ENCODE peak calls at places on chromosomes 11 and 22, in four cellular contexts. J is GM23338, A is tibial artery, O is transverse colon. H is an unnamed sample.

GRCh38 chr11:121652982-121653381 is 200.2 kb upstream of the SORL1-AS1 start:
- DNase-seq in J (peak; percentile 76), A (no peak), O (no peak), H (no peak)

GRCh38 chr11:87972133-87972532 is 203.1 kb downstream of the RAB38 start:
- DNase-seq in J (no peak), A (no peak), O (no peak), H (no peak)

GRCh38 chr11:80930038-80930437 is 1489.2 kb upstream of the TENM4 start:
- DNase-seq in J (no peak), A (no peak), O (no peak), H (no peak)

GRCh38 chr22:25085930-25086901 is 113.4 kb upstream of the CRYBB3 start:
- DNase-seq in J (no peak), A (peak; percentile 69), O (no peak), H (peak; percentile 42)

GRCh38 chr11:31254411-31254810 is 115.1 kb downstream of the DCDC1 start:
- DNase-seq in J (no peak), A (no peak), O (no peak), H (no peak)

GRCh38 chr22:36331912-36332622 is 55.7 kb downstream of the MYH9 start:
- DNase-seq in J (no peak), A (peak; percentile 79), O (peak; percentile 76), H (peak; percentile 78)

GRCh38 chr11:12430912-12431311 is 53.5 kb downstream of the PARVA start:
- DNase-seq in J (no peak), A (peak; percentile 90), O (peak; percentile 74), H (peak; percentile 67)

GRCh38 chr22:38203855-38204497 is 2.2 kb downstream of the MAFF start:
- DNase-seq in J (no peak), A (no peak), O (no peak), H (no peak)

GRCh38 chr11:66231561-66231960 is 36.9 kb upstream of the RAB1B start:
- DNase-seq in J (no peak), A (no peak), O (no peak), H (no peak)

GRCh38 chr22:27778299-27779090 is 23.1 kb downstream of the MN1 start:
- DNase-seq in J (no peak), A (no peak), O (no peak), H (peak; percentile 14)

GRCh38 chr11:113242060-113242459 is 72.3 kb upstream of the TTC12 start:
- DNase-seq in J (no peak), A (no peak), O (no peak), H (no peak)
- H3K27ac ChIP-seq in J (no peak overlapping the region), A (no peak overlapping the region), O (peak overlapping the region; percentile 70), H (no peak overlapping the region)

DNA sequence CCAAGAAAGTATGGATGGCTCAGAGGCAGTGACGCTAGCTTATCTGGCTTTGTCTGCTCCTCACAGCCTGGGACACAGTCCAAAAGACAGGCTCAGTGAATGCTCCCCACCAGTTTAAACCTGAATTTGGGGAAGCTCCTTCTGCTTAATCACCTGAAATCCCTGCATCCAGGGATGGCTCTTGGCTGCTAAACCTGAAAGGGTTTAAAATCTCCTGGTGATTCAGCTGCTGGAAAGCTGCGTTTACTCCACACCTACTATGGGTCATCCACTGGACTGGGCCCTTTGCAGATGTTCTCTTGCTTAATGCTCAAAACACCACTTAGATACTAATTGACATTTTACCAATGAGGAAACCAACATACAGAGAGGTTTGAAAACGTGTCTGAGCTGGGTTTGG is 302.0 kb upstream of the NARS2 start:
- DNase-seq in J (no peak), A (no peak), O (no peak), H (no peak)
- H3K36me3 ChIP-seq in J (no peaks in the 10 kb centered on the region), A (no peaks in the 10 kb centered on the region), O (no peaks in the 10 kb centered on the region), H (no peaks in the 10 kb centered on the region)

GRCh38 chr11:70367071-70367470 is 31.3 kb upstream of the CTTN start:
- DNase-seq in J (no peak), A (no peak), O (no peak), H (no peak)
- TF ChIP-seq CTCF in J (no peak), A (no peak), O (no peak), H (no peak)

DNA sequence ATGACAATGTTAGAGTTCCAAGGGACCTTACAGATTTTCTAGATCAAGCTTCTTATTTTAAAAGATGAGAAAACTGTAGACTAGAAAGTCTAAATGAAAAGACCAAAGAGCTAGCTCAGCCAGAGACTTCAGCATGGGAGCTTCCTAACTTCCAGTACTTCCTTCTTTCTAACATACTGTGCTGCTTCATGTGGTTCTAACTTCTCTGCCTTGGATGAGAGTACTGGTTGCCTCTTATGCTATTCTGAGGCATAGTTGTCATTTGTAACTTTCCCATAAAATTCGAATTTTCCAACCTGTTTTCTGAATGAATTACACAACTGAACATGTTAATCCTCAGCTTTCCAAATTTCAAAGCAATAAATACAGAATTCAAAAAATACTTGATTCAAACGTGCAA is 1.8 kb downstream of the MTMR2 start:
- DNase-seq in J (no peak), A (no peak), O (no peak), H (no peak)
- H3K27ac ChIP-seq in J (no peak overlapping the region), A (peak overlapping the region; percentile 96), O (peak overlapping the region; percentile 89), H (no peak overlapping the region)

DNA sequence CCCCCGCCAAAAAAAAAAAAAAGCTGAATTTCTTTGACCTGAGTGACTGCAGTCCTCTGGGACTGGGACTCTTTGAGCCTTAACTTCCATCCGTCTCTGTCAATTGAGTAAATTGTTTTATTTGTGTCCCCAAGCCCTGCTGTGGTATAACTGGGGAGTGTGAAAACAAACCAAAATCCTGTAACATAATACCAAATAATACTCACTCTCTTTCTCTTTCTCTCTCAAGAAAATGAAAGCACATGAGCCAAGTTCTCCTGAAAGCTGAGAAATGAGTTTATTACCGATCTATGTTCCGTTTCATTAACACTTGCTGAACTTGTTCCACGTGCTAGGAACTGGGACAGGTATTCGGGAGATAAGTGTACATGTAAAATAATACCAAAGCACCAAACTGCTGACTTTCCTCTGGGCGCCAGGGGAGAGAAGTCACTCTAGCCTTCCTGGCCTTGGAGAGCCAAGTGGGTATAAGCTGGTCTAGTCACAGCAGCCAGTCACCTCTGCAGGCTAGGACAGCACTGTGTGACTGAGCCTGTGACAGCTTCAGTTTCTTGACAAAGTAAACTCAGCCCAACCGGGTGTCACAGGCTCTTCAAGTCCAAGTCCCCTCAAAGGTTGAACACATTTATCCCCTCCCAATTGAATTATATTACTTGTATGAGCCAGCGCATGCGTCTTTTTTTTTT is 23.1 kb downstream of the CD6 start:
- DNase-seq in J (no peak), A (no peak), O (no peak), H (no peak)
- H3K36me3 ChIP-seq in J (no peaks in the 10 kb centered on the region), A (no peaks in the 10 kb centered on the region), O (no peaks in the 10 kb centered on the region), H (no peaks in the 10 kb centered on the region)

GRCh38 chr11:19013181-19013857 is 47.2 kb downstream of the MRGPRX2 start:
- DNase-seq in J (peak; percentile 58), A (no peak), O (no peak), H (no peak)
- TF ChIP-seq CTCF in J (peak; percentile 75), A (no peak), O (no peak), H (no peak)

GRCh38 chr11:69647761-69648497 is 7.0 kb downstream of the CCND1 start:
- DNase-seq in J (no peak), A (no peak), O (no peak), H (peak; percentile 40)

GRCh38 chr11:69648679-69649575 is 8.0 kb downstream of the CCND1 start:
- DNase-seq in J (no peak), A (no peak), O (no peak), H (no peak)

GRCh38 chr11:69650081-69650831 is 9.3 kb downstream of the CCND1 start:
- DNase-seq in J (no peak), A (no peak), O (no peak), H (peak; percentile 5)

GRCh38 chr11:69650832-69651344 is 9.9 kb downstream of the CCND1 start:
- DNase-seq in J (no peak), A (no peak), O (no peak), H (peak; percentile 5)

GRCh38 chr11:69649576-69649900 is 8.6 kb downstream of the CCND1 start:
- DNase-seq in J (no peak), A (no peak), O (no peak), H (no peak)
- H3K27ac ChIP-seq in J (no peak overlapping the region), A (no peak overlapping the region), O (no peak overlapping the region), H (no peak overlapping the region)

GRCh38 chr22:21693333-21693998 is 27.7 kb downstream of the PPIL2 start:
- DNase-seq in J (no peak), A (no peak), O (no peak), H (no peak)
- H3K36me3 ChIP-seq in J (no peaks in the 10 kb centered on the region), A (peaks cover 48% of the 10 kb centered on the region), O (no peaks in the 10 kb centered on the region), H (no peaks in the 10 kb centered on the region)

DNA sequence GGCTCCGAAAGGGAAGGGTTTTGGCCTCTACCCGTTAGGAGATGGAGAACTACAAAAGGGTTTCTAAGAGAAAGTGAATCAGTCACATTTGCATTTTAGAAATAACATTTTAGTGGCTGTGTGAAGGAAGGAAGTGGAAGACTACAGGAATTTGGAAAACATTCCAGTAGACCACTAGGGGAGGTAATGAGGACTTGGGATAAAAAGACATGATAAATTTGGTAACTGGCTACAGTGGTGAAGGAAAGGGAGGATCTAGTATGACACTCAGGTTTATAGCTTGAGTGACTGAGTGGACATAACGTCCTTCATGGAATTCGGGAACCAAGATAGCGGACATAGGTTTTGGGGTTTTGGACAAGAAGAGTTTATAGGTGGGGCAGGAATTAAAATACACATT is 7.0 kb upstream of the RRM1 start:
- DNase-seq in J (peak; percentile 62), A (no peak), O (no peak), H (no peak)
- TF ChIP-seq CTCF in J (peak; percentile 29), A (no peak), O (no peak), H (no peak)

DNA sequence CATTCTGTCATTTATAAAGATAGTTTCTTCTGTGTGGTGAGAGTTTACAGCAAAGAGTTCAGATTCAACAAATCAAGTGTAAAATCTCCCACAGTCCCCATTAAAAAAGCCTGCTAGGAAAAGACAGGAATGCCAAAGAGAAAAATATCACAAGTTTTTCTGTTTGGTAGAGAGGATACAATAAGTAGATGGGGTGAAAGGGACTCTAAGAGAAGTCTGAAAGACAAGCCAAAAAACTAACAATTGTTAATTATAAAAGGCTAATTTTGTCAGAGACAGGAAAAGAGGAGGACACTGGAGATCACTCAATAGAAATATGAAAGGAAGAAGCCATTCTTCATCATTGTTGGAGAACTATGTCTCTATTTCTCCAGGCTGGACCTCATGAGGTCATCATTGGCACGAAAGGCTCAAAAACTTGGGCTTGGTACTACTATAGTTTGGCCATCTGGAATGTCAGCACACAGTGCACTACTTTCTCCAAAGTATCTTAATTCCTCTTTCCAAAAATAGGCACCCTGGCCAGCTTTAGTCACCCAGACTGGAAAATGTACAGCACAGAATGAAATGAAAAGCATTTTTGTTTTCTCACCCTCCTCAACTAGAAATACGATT is 512 bp upstream of the SOX6 start:
- DNase-seq in J (no peak), A (peak; percentile 38), O (no peak), H (no peak)
- H3K27ac ChIP-seq in J (no peak overlapping the region), A (peak overlapping the region; percentile 53), O (no peak overlapping the region), H (peak overlapping the region; percentile 73)